ENCODE peak calls at places on chromosomes 1 and 21, in seven cellular contexts. P is stomach, B is foreskin keratinocyte, D is HCT116, K is SK-N-SH, G is heart left ventricle, T is iPS DF 6.9. O is an unnamed sample.

GRCh38 chr1:71242239-71242638 is 161.4 kb upstream of the ZRANB2 start:
- DNase-seq in P (no peak), B (no peak), D (no peak), K (no peak), G (no peak), T (no peak), O (no peak)

GRCh38 chr1:27574001-27574781 is 29.8 kb downstream of the AHDC1 start:
- DNase-seq in P (no peak), B (no peak), D (no peak), K (no peak), G (no peak), T (no peak), O (peak; percentile 47)

GRCh38 chr1:212968385-212968863 is 18.1 kb downstream of the VASH2 start:
- DNase-seq in P (no peak), B (no peak), D (no peak), K (no peak), G (no peak), T (no peak), O (no peak)

GRCh38 chr21:34078915-34079314 is 5.5 kb downstream of the MRPS6 start:
- DNase-seq in P (no peak), B (no peak), D (no peak), K (no peak), G (no peak), T (no peak), O (no peak)

GRCh38 chr1:206514821-206515387 is 7.6 kb downstream of the RASSF5 start:
- DNase-seq in P (no peak), B (no peak), D (no peak), K (peak; percentile 41), G (no peak), T (no peak), O (no peak)

GRCh38 chr1:212513586-212513985 is 80.9 kb downstream of the NENF start:
- DNase-seq in P (no peak), B (no peak), D (peak; percentile 10), K (no peak), G (no peak), T (no peak), O (no peak)

GRCh38 chr1:3904843-3905185 is 4.7 kb upstream of the C1orf174 start:
- DNase-seq in P (no peak), B (no peak), D (no peak), K (no peak), G (no peak), T (no peak), O (no peak)

GRCh38 chr1:8047686-8048522 is 21.8 kb upstream of the ERRFI1 start:
- DNase-seq in P (no peak), B (peak; percentile 89), D (peak; percentile 81), K (peak; percentile 40), G (peak; percentile 46), T (no peak), O (no peak)

GRCh38 chr1:29531596-29531995 is 295.3 kb downstream of the PTPRU start:
- DNase-seq in P (no peak), B (no peak), D (no peak), K (no peak), G (no peak), T (no peak), O (no peak)

GRCh38 chr21:31008355-31008754 is 29.9 kb downstream of the KRTAP19-8 start:
- DNase-seq in P (no peak), B (peak; percentile 80), D (no peak), K (no peak), G (no peak), T (no peak), O (no peak)

GRCh38 chr21:34737115-34737514 is 68.3 kb downstream of the CLIC6 start:
- DNase-seq in P (no peak), B (no peak), D (no peak), K (no peak), G (no peak), T (no peak), O (no peak)

GRCh38 chr1:39754906-39755504 is 16.1 kb downstream of the OXCT2 start:
- DNase-seq in P (no peak), B (no peak), D (no peak), K (no peak), G (no peak), T (no peak), O (no peak)

GRCh38 chr1:39752703-39753102 is 14.0 kb downstream of the PPIE start:
- DNase-seq in P (no peak), B (no peak), D (no peak), K (no peak), G (no peak), T (no peak), O (no peak)

GRCh38 chr1:39753132-39754025 is 14.7 kb downstream of the PPIE start:
- DNase-seq in P (no peak), B (no peak), D (no peak), K (no peak), G (no peak), T (no peak), O (no peak)

GRCh38 chr1:39755965-39756659 is 15.0 kb downstream of the OXCT2 start:
- DNase-seq in P (no peak), B (no peak), D (no peak), K (no peak), G (no peak), T (no peak), O (no peak)

DNA sequence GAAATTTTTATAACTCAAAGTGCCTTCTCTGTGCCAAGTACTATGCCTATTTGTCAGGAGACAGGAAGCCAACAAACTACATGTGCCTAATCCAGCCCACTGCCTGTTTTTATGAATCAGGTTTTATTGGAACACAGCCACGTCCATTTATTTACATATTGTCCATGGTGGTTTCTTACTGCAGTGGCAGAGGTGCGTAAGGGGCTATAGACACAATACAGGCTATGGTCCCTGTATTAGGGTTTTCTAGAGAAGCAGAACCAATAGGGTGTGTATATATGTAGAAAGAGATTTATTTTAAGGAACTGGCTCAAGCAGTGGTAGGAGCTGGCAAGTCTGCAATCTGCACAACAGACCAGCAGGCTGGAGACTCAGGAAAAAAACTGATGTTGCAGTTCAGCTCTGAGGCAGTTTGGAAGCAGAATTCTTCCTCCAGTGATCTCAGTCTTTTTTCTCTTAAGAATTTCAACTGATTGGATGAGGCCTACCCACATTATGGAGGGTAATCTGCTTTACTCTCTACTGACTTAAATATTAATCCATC is 15.4 kb downstream of the PPIE start:
- DNase-seq in P (no peak), B (no peak), D (no peak), K (no peak), G (no peak), T (no peak), O (no peak)
- H3K27ac ChIP-seq in P (no peak overlapping the region), B (no peak overlapping the region), D (no peak overlapping the region), K (no peak overlapping the region), G (peak overlapping the region; percentile 39), T (no peak overlapping the region), O (no peak overlapping the region)

DNA sequence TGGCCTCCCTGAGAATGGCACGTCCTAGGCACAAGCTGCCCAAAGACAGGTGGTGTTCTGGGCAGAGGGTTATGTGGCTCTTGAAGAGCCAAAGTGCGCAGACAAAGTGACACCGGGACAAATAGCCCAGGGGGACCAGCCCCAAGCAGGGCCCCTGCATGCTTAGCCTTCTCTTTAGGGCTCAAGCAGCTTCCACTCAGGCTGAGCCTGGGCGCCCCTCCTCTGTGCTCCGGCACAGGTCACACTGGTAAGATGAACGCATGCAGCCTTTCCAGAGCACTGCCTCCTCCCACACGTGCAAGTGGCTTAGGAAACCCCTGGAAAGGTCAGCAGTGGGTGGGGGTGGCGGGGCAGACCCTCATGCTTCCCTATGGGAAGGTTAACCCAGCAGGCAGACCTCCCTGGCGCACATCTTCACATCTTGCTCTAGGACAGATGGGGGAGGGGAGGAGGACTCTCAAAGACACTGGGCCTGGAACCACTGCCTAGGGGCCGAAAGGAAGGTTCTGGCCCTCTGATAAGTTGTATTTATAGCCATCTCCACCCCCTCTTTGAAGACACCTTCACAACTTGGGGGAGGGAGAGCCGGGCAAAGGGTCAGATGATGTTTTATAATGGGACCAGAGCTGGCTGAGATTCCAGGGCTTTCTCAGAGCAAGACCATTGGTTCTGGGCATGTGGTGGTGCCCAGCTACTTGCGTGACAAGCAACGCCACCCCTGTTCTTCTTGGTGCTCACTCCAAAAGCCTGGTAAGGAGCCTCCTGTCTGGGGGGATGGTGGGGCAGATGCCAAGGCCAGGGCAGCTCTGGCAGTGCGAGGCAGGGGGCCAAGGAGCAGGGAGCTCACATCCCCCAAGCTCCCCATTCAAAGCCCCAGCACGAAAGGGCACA is 5.5 kb downstream of the KLHL21 start:
- DNase-seq in P (no peak), B (no peak), D (no peak), K (no peak), G (no peak), T (no peak), O (no peak)
- H3K27ac ChIP-seq in P (no peak overlapping the region), B (no peak overlapping the region), D (no peak overlapping the region), K (no peak overlapping the region), G (peak overlapping the region; percentile 100), T (no peak overlapping the region), O (peak overlapping the region; percentile 100)

DNA sequence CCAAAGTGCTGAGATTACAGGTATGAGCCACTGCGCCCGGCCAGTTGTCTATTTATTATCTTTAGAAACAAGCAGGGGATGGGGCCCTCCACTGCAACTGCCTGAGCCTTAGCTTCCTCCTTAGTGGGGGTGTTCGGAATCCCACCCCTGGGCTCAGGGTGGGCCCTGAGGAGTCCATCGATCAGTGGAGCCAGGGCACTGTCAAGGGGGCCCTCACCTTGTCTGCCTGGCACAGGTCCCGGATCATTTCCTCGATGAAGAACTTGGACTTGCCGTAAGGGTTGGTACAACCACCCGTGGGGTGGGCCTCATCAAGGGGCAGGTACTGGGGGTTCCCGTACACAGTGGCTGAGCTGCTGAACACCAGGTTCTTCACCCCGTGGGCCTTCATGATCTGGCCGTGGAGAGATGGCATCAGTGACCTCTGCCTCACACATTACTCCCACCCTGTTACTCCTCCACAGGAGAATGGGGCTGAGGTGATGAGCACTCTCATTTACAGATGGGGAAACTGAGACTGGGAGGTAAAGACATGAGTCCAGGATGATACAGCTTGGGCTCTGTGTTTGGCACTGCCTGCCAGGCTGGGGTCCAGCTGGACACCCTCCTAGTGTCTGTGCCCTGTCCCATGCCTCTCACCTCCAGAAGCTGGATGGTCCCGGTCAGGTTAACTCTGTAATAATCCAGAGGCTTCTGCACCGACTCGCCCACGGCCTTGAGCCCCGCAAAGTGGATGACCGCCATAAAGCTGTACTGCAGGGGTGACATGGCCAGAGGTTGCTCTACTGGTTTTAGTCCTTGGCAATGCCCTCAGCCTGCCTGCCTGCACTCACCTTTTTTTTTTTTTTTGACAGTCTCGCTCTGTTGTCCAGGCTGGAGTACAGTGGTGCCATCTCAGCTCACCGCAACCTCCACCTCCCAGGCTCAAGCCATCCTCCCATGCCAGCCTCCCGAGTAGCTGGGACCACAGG is 2.8 kb downstream of the GALE start:
- DNase-seq in P (peak; percentile 54), B (no peak), D (no peak), K (no peak), G (no peak), T (no peak), O (no peak)
- H3K27ac ChIP-seq in P (peak overlapping the region; percentile 96), B (no peak overlapping the region), D (peak overlapping the region; percentile 1), K (no peak overlapping the region), G (no peak overlapping the region), T (no peak overlapping the region), O (no peak overlapping the region)

DNA sequence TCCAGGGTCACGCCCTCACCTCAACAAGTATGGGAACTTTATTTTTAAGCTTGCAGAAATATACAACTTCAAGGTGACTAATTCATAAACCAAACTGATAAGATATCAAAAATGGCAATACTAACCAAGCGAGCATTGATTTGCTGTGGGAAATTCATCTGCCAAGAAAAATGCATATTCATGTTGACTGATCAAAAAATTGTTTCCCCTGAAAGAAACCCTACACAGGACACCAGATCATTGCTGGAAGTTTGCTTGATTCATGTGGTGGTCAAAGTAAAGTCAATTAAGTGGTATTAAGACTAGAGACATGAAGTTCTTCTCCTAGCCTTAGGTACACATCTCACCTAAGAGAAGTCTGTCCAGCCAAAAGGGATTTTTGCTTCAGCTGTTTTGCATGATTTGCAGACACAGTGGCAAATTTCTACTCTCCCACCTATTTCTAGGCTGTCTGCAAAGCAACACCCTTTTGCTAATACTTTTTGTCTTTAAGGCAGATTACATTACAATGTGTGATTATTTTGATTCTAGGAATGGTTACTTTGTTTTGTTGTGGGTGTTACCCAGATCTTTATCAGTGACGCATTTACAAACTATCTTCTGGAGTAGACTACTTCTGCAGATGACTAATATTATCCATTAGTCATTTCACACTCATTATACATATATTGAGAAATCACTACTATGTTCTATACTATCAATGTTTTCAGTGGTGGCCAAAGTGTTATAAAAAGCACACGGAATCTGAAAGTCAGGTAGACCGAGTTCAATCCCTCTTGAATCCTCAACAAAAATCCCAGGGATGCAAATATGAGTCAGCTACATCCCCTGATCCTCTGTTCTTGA is 12.3 kb downstream of the SAMSN1 start:
- DNase-seq in P (no peak), B (peak; percentile 93), D (peak; percentile 67), K (no peak), G (no peak), T (no peak), O (no peak)
- H3K27ac ChIP-seq in P (peak overlapping the region; percentile 62), B (peak overlapping the region; percentile 2), D (peak overlapping the region; percentile 35), K (no peak overlapping the region), G (no peak overlapping the region), T (no peak overlapping the region), O (no peak overlapping the region)